ENCODE peak calls at places on chromosome 11, in four cellular contexts. M, O, S and F are unnamed samples.

GRCh38 chr11:115338476-115338875 is 165.7 kb downstream of the CADM1 start:
- DNase-seq in S (no peak), O (no peak), M (no peak), F (no peak)

GRCh38 chr11:76557466-76557865 is 112.6 kb downstream of the EMSY start:
- DNase-seq in S (no peak), O (no peak), M (no peak), F (no peak)

GRCh38 chr11:106304274-106304673 is 226.8 kb downstream of the AASDHPPT start:
- DNase-seq in M (no peak), O (no peak), S (no peak), F (no peak)

GRCh38 chr11:77779935-77780334 is 40.6 kb downstream of the RSF1 start:
- DNase-seq in M (no peak), O (no peak), S (no peak), F (no peak)

GRCh38 chr11:85307381-85307780 is 319.8 kb downstream of the DLG2 start:
- DNase-seq in M (no peak), S (no peak), O (no peak), F (no peak)

GRCh38 chr11:72697814-72698213 is 23.6 kb upstream of the PDE2A start:
- DNase-seq in O (no peak), M (no peak), S (no peak), F (no peak)

GRCh38 chr11:11552688-11553087 is 69.1 kb downstream of the GALNT18 start:
- DNase-seq in S (no peak), M (no peak), O (no peak), F (no peak)

GRCh38 chr11:120869516-120870011 is 154.3 kb upstream of the TBCEL start:
- DNase-seq in S (no peak), O (no peak), M (no peak), F (no peak)

GRCh38 chr11:64638017-64638664 is 47.1 kb downstream of the SLC22A12 start:
- DNase-seq in S (no peak), O (no peak), M (no peak), F (peak; percentile 71)

GRCh38 chr11:35304393-35304790 is 115.0 kb downstream of the SLC1A2 start:
- DNase-seq in M (no peak), S (no peak), O (peak; percentile 24), F (no peak)

GRCh38 chr11:8671242-8671641 is 11.2 kb downstream of the TRIM66 start:
- DNase-seq in S (no peak), O (no peak), M (peak; percentile 17), F (peak; percentile 39)

GRCh38 chr11:116342148-116342547 is 430.6 kb downstream of the BUD13 start:
- DNase-seq in M (no peak), O (no peak), S (no peak), F (no peak)

GRCh38 chr11:79419120-79419519 is 21.7 kb downstream of the TENM4 start:
- DNase-seq in M (no peak), S (peak; percentile 60), O (peak; percentile 59), F (peak; percentile 61)

GRCh38 chr11:45319077-45319476 is 32.9 kb upstream of the SYT13 start:
- DNase-seq in O (no peak), M (no peak), S (no peak), F (no peak)

GRCh38 chr11:3095712-3096361 is 38.6 kb upstream of the CARS1 start:
- DNase-seq in S (peak; percentile 25), O (peak; percentile 28), M (peak; percentile 27), F (no peak)

GRCh38 chr11:26976389-26976788 is 17.5 kb upstream of the FIBIN start:
- DNase-seq in S (no peak), M (no peak), O (no peak), F (no peak)

GRCh38 chr11:69726481-69726880 is 22.7 kb upstream of the FGF19 start:
- DNase-seq in M (no peak), S (no peak), O (no peak), F (no peak)

GRCh38 chr11:67379061-67380058 is 6.0 kb upstream of the CLCF1 start:
- DNase-seq in S (no peak), M (no peak), O (peak; percentile 86), F (no peak)

GRCh38 chr11:17639091-17639490 is 80.3 kb upstream of the MYOD1 start:
- DNase-seq in O (no peak), M (no peak), S (no peak), F (no peak)

GRCh38 chr11:59754859-59755700 is at the start of gene STX3:
- DNase-seq in O (peak; percentile 83), S (peak; percentile 87), M (peak; percentile 76), F (peak; percentile 81)

GRCh38 chr11:59755701-59756495 is 722 bp downstream of the STX3 start:
- DNase-seq in O (peak; percentile 70), M (peak; percentile 69), S (peak; percentile 79), F (peak; percentile 92)

GRCh38 chr11:59756845-59757244 is 1.7 kb downstream of the STX3 start:
- DNase-seq in M (no peak), O (peak; percentile 36), S (peak; percentile 60), F (peak; percentile 78)

GRCh38 chr11:59754494-59754858 is 700 bp upstream of the STX3 start:
- DNase-seq in M (no peak), S (no peak), O (no peak), F (peak; percentile 37)

GRCh38 chr11:59756496-59756840 is 1.3 kb downstream of the STX3 start:
- DNase-seq in S (no peak), O (no peak), M (no peak), F (no peak)
- H3K4me3 ChIP-seq in S (peak overlapping the region; percentile 86), O (peak overlapping the region; percentile 93), M (peak overlapping the region; percentile 81), F (peak overlapping the region; percentile 93)

GRCh38 chr11:46391186-46391577 is 394 bp downstream of the CHRM4 start:
- DNase-seq in O (no peak), M (no peak), S (no peak), F (no peak)
- H3K4me3 ChIP-seq in O (peak overlapping the region; percentile 59), M (peak overlapping the region; percentile 54), S (peak overlapping the region; percentile 51), F (no peak overlapping the region)

DNA sequence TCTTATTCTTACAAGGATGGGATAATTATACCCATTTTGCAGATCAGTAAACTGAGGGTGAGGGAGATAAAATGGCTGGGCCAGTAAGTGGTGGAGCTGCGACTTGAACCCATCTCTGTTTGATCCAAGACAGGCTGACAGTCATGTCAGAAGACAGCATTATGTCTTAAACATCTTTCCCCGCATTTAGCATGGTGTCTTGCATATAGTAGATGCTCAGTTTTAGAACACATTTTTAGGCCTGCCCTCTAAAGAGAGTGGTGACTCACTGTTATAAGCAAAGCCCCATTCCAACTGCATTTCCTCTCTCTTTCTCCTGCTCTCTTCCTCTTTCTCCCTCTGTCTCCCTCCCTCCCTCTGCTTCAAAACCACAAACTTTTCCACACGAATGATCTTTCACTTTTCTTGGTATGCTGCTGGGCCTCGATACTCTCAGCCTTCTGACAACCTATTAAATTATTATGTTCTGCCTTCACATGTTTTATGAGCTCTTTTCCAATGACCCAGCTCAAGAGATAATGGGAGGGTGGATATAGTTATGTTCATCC is 25.2 kb downstream of the CWC15 start:
- DNase-seq in O (no peak), S (no peak), M (no peak), F (no peak)
- H3K4me3 ChIP-seq in O (no peak overlapping the region), S (no peak overlapping the region), M (no peak overlapping the region), F (no peak overlapping the region)

DNA sequence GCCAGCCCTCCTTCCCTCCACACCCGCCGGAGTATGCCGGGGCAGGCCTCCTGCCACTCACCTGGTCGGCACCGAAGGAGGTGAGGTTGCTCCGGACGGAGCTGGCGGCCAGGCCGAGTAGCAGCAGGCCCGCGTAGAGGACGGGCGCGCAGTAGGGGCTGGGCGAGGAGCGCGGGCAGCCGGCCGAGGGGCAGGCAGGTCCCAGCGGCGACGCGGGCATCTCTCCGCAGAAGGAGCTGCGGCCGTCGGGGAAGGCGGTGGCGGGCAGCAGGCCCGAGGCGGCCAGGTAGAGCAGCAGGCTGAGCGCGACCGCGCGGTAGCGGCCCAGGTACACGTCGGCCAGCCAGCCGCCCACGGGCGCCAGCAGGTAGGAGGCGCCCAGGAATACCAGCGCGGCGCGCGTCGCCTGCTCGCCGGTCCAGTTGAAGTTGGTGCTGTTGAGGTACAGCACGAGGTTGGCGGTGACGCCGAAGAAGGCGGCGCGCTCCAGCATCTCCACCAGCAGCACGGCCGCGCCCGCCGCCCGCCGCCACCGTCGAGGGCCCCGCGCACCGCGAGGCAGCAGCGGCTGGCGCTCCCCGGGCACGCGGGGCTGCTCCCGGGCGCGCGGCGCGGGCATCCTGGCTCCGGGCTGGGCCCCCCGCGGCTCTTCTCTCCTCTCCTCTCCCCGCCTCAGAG is 904 bp downstream of the SLC15A3 start:
- DNase-seq in O (no peak), M (peak; percentile 52), S (peak; percentile 56), F (no peak)
- H3K4me3 ChIP-seq in O (no peak overlapping the region), M (peak overlapping the region; percentile 71), S (peak overlapping the region; percentile 61), F (peak overlapping the region; percentile 36)